ENCODE peak calls at places on chromosomes 6 and 20, in seven cellular contexts. Y, R, O, H, Z, Q and G are unnamed samples.

GRCh38 chr20:40797425-40797824 is 108.4 kb upstream of the MAFB start:
- DNase-seq in Y (no peak), R (peak; percentile 16), O (no peak), H (no peak), Z (peak; percentile 18), Q (no peak), G (peak; percentile 13)

GRCh38 chr6:129701721-129702455 is 8.1 kb downstream of the ARHGAP18 start:
- DNase-seq in Y (no peak), R (no peak), O (no peak), H (no peak), Z (peak; percentile 50), Q (peak; percentile 57), G (no peak)

GRCh38 chr6:166121721-166122120 is 45.9 kb downstream of the TBXT start:
- DNase-seq in Y (no peak), R (no peak), O (no peak), H (no peak), Z (no peak), Q (no peak), G (no peak)

GRCh38 chr6:131950767-131951575 is at the start of gene CCN2:
- DNase-seq in Y (peak; percentile 96), R (peak; percentile 79), O (no peak), H (peak; percentile 87), Z (peak; percentile 97), Q (peak; percentile 99), G (peak; percentile 84)

GRCh38 chr6:24720131-24720603 is 1.2 kb upstream of the C6orf62 start:
- DNase-seq in Y (peak; percentile 89), R (peak; percentile 45), O (peak; percentile 72), H (peak; percentile 88), Z (peak; percentile 34), Q (peak; percentile 25), G (no peak)

GRCh38 chr20:56788671-56789610 is 159.8 kb downstream of the TFAP2C start:
- DNase-seq in Y (no peak), R (no peak), O (no peak), H (no peak), Z (no peak), Q (no peak), G (no peak)

GRCh38 chr6:2839195-2839981 is 2.3 kb downstream of the SERPINB1 start:
- DNase-seq in Y (no peak), R (no peak), O (no peak), H (no peak), Z (peak; percentile 61), Q (peak; percentile 49), G (peak; percentile 90)

GRCh38 chr6:159155679-159156078 is 13.5 kb upstream of the FNDC1 start:
- DNase-seq in Y (no peak), R (no peak), O (no peak), H (no peak), Z (no peak), Q (no peak), G (no peak)

GRCh38 chr20:59435496-59435895 is 135.1 kb downstream of the EDN3 start:
- DNase-seq in Y (no peak), R (no peak), O (no peak), H (no peak), Z (no peak), Q (no peak), G (no peak)

GRCh38 chr6:26305097-26305841 is 59.7 kb upstream of the BTN3A2 start:
- DNase-seq in Y (peak; percentile 89), R (peak; percentile 62), O (peak; percentile 69), H (no peak), Z (peak; percentile 84), Q (peak; percentile 91), G (peak; percentile 77)

GRCh38 chr6:77880501-77880900 is 227.7 kb downstream of the MEI4 start:
- DNase-seq in Y (no peak), R (no peak), O (no peak), H (no peak), Z (no peak), Q (peak; percentile 76), G (peak; percentile 6)

GRCh38 chr6:55675936-55676335 is 96.9 kb upstream of the HMGCLL1 start:
- DNase-seq in Y (no peak), R (no peak), O (no peak), H (no peak), Z (peak; percentile 81), Q (no peak), G (no peak)

GRCh38 chr6:44105146-44105545 is 22.1 kb downstream of the MRPL14 start:
- DNase-seq in Y (no peak), R (no peak), O (no peak), H (no peak), Z (no peak), Q (no peak), G (no peak)

GRCh38 chr6:99490608-99491007 is 24.6 kb downstream of the USP45 start:
- DNase-seq in Y (no peak), R (no peak), O (no peak), H (no peak), Z (no peak), Q (no peak), G (no peak)

GRCh38 chr6:151445482-151445881 is 6.4 kb downstream of the RMND1 start:
- DNase-seq in Y (no peak), R (no peak), O (no peak), H (no peak), Z (peak; percentile 58), Q (peak; percentile 92), G (no peak)

GRCh38 chr20:20731945-20732296 is 19.5 kb upstream of the RALGAPA2 start:
- DNase-seq in Y (no peak), R (no peak), O (no peak), H (no peak), Z (no peak), Q (peak; percentile 35), G (peak; percentile 84)

GRCh38 chr6:33204415-33205171 is at the start of gene HSD17B8:
- DNase-seq in Y (peak; percentile 97), R (peak; percentile 94), O (peak; percentile 94), H (peak; percentile 98), Z (peak; percentile 88), Q (peak; percentile 91), G (peak; percentile 82)

GRCh38 chr6:146876271-146877151 is 277.7 kb downstream of the ADGB start:
- DNase-seq in Y (no peak), R (no peak), O (no peak), H (no peak), Z (no peak), Q (no peak), G (no peak)

GRCh38 chr6:105793132-105793531 is 293.0 kb upstream of the PRDM1 start:
- DNase-seq in Y (no peak), R (no peak), O (no peak), H (no peak), Z (no peak), Q (no peak), G (no peak)

GRCh38 chr20:22729616-22730236 is 145.4 kb upstream of the FOXA2 start:
- DNase-seq in Y (no peak), R (no peak), O (no peak), H (no peak), Z (no peak), Q (no peak), G (no peak)

DNA sequence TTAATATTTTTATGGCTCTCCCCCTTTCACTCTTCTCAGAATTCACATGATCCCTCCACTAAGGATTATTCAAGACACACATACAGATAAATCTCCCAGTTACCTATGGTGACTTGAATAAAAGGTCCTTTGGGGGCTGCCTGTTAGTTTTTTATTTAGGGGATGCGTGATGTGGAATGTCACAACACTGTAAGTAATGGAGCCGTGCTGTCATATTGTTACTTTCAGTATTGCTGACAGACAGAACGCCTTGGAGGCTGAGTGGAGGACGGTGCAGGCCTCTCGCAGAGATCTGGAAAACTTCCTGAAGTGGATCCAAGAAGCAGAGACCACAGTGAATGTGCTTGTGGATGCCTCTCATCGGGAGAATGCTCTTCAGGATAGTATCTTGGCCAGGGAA is 291.7 kb downstream of the UTRN start:
- DNase-seq in Y (no peak), R (no peak), O (no peak), H (no peak), Z (no peak), Q (no peak), G (no peak)
- H3K36me3 ChIP-seq in Y (peaks cover 5% of the 10 kb centered on the region), R (no peaks in the 10 kb centered on the region), O (no peaks in the 10 kb centered on the region), H (peaks cover 40% of the 10 kb centered on the region), Z (no peaks in the 10 kb centered on the region), Q (peaks cover 11% of the 10 kb centered on the region), G (no peaks in the 10 kb centered on the region)

GRCh38 chr20:35721219-35721618 is 20.8 kb downstream of the RBM39 start:
- DNase-seq in Y (no peak), R (no peak), O (no peak), H (no peak), Z (no peak), Q (no peak), G (no peak)

GRCh38 chr20:35721621-35722020 is 20.4 kb downstream of the RBM39 start:
- DNase-seq in Y (no peak), R (no peak), O (no peak), H (no peak), Z (no peak), Q (no peak), G (no peak)

GRCh38 chr20:35720165-35721123 is 21.2 kb downstream of the ROMO1 start:
- DNase-seq in Y (peak; percentile 48), R (no peak), O (no peak), H (no peak), Z (no peak), Q (no peak), G (no peak)

GRCh38 chr20:35718972-35719635 is 19.9 kb downstream of the ROMO1 start:
- DNase-seq in Y (peak; percentile 46), R (no peak), O (no peak), H (no peak), Z (no peak), Q (no peak), G (no peak)

DNA sequence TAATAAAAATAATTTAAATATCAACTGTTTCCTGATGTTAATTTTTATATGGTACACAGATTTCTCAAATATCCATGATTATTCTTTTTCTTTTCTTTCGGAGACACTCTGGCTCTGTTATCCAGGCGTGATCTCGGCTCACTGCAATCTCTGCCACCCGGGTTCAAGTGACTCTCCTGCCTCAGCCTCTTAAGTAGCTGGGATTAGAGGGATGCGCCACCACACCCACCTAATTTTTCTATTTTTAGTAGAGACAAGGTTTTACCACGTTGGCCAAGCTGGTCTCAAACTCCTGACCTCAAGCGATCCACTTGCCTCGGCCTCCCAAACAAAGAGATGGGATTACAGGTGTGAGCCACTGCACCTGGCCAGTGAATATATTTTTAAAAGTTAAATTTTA is 20.5 kb downstream of the ROMO1 start:
- DNase-seq in Y (no peak), R (no peak), O (no peak), H (no peak), Z (no peak), Q (no peak), G (no peak)
- H3K36me3 ChIP-seq in Y (peaks cover 14% of the 10 kb centered on the region), R (peaks cover 4% of the 10 kb centered on the region), O (peaks cover 87% of the 10 kb centered on the region), H (peaks cover 100% of the 10 kb centered on the region), Z (peaks cover 43% of the 10 kb centered on the region), Q (peaks cover 95% of the 10 kb centered on the region), G (peaks cover 37% of the 10 kb centered on the region)

DNA sequence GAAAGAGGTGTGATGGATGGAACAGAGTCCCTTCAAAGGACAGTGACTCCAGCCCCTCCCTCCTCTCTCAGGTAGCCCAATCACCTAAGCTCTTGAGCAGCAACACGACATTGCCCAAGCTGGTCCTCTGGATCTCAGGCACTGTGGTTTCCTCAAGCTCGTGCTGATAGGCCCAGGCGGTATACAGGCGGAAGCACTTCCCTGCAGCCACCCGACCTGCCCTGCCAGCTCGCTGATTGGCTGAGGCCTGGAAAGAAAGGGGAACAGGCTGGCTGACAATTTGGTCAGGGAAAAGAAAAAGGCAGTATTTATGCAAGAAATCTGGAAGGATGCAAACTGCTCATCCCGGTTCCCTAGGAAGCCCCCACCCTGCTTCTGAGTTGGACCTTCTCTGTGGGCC is 9.6 kb downstream of the C6orf136 start:
- DNase-seq in Y (no peak), R (no peak), O (no peak), H (peak; percentile 69), Z (no peak), Q (no peak), G (no peak)
- H3K36me3 ChIP-seq in Y (peaks cover 11% of the 10 kb centered on the region), R (peaks cover 2% of the 10 kb centered on the region), O (peaks cover 68% of the 10 kb centered on the region), H (peaks cover 100% of the 10 kb centered on the region), Z (peaks cover 15% of the 10 kb centered on the region), Q (peaks cover 94% of the 10 kb centered on the region), G (peaks cover 40% of the 10 kb centered on the region)

GRCh38 chr6:153328194-153328593 is 197.1 kb upstream of the RGS17 start:
- DNase-seq in Y (no peak), R (no peak), O (no peak), H (no peak), Z (no peak), Q (no peak), G (peak; percentile 89)

GRCh38 chr6:153325661-153326060 is 194.6 kb upstream of the RGS17 start:
- DNase-seq in Y (no peak), R (no peak), O (no peak), H (no peak), Z (no peak), Q (no peak), G (no peak)
- H3K36me3 ChIP-seq in Y (no peaks in the 10 kb centered on the region), R (no peaks in the 10 kb centered on the region), O (no peaks in the 10 kb centered on the region), H (no peaks in the 10 kb centered on the region), Z (no peaks in the 10 kb centered on the region), Q (no peaks in the 10 kb centered on the region), G (no peaks in the 10 kb centered on the region)